ENCODE peak calls at places on chromosome 1, in ten cellular contexts. J is EL; C is A549; S is GM06990; M is RKO; Q is left cardiac atrium; T is brain pericyte; B is foreskin keratinocyte; Y is hypothalamus; P is stimulated activated CD4-positive, alpha-beta T cell treated with anti-CD3 and anti-CD28 coated beads, Interleukin-1b, Interleukin-23, amount 100 ng/mL, for 48 hours. N is an unnamed sample.

GRCh38 chr1:39116868-39117728 is 87.4 kb upstream of the MACF1 start:
- DNase-seq in C (no peak), B (no peak), Y (no peak), P (no peak), T (no peak), Q (no peak), S (no peak), J (peak), M (no peak), N (no peak)

GRCh38 chr1:166062695-166063094 is 104.1 kb downstream of the FAM78B start:
- DNase-seq in Y (no peak), T (no peak), B (no peak), C (no peak), M (no peak), S (no peak), Q (no peak), J (no peak), P (no peak), N (no peak)

GRCh38 chr1:23400324-23401110 is 24.0 kb downstream of the TCEA3 start:
- DNase-seq in B (no peak), T (no peak), Q (no peak), C (no peak), S (no peak), P (no peak), J (no peak), Y (no peak), M (no peak), N (no peak)

GRCh38 chr1:25080294-25081209 is 150.5 kb upstream of the RUNX3 start:
- DNase-seq in T (no peak), M (no peak), Q (no peak), P (no peak), Y (no peak), J (peak), C (no peak), B (no peak), S (no peak), N (no peak)

GRCh38 chr1:106924360-106924759 is 132.1 kb upstream of the PRMT6 start:
- DNase-seq in S (no peak), M (no peak), Q (no peak), B (no peak), P (no peak), T (no peak), J (peak), Y (no peak), C (no peak), N (no peak)

GRCh38 chr1:100292711-100293110 is 26.7 kb downstream of the RTCA start:
- DNase-seq in J (peak), Y (no peak), B (no peak), S (no peak), P (no peak), Q (no peak), M (no peak), C (no peak), T (no peak), N (no peak)

GRCh38 chr1:172627702-172628101 is 31.2 kb upstream of the FASLG start:
- DNase-seq in Q (no peak), C (no peak), S (peak), P (no peak), B (no peak), M (no peak), Y (no peak), T (no peak), J (no peak), N (no peak)

GRCh38 chr1:115067460-115067859 is 21.8 kb downstream of the TSPAN2 start:
- DNase-seq in Y (no peak), M (no peak), J (peak), S (no peak), P (no peak), Q (no peak), C (no peak), T (no peak), B (peak), N (no peak)

GRCh38 chr1:220701974-220702373 is 11.8 kb downstream of the C1orf115 start:
- DNase-seq in Y (no peak), Q (no peak), S (peak), T (no peak), P (no peak), M (no peak), J (no peak), C (no peak), B (no peak), N (no peak)

GRCh38 chr1:108815566-108815965 is 41.3 kb downstream of the AKNAD1 start:
- DNase-seq in Q (no peak), M (no peak), S (no peak), Y (no peak), C (no peak), B (no peak), T (no peak), P (no peak), J (no peak), N (no peak)

GRCh38 chr1:41383094-41383852 is 22.0 kb downstream of the FOXO6 start:
- DNase-seq in S (no peak), P (peak), M (no peak), B (peak), J (peak), Q (no peak), C (no peak), Y (no peak), T (no peak), N (no peak)

GRCh38 chr1:198701766-198702539 is 63.1 kb downstream of the PTPRC start:
- DNase-seq in S (no peak), T (no peak), J (no peak), B (no peak), Q (no peak), M (no peak), C (no peak), Y (no peak), P (no peak), N (no peak)

GRCh38 chr1:25641931-25642611 is 25.5 kb downstream of the MAN1C1 start:
- DNase-seq in P (no peak), J (peak), C (no peak), S (no peak), M (no peak), B (no peak), Y (no peak), Q (peak), T (peak), N (no peak)

GRCh38 chr1:197544553-197544952 is 230.7 kb downstream of the DENND1B start:
- DNase-seq in T (no peak), B (no peak), J (no peak), M (no peak), P (no peak), S (no peak), C (no peak), Y (no peak), Q (no peak), N (no peak)

GRCh38 chr1:145845514-145846161 is at the start of gene NUDT17:
- DNase-seq in M (peak), P (peak), B (no peak), Y (peak), J (peak), Q (peak), C (peak), T (no peak), S (peak), N (no peak)

GRCh38 chr1:42815938-42816599 is 853 bp upstream of the ERMAP start:
- DNase-seq in T (no peak), C (no peak), Y (no peak), Q (no peak), S (peak), P (no peak), M (peak), B (no peak), J (peak), N (no peak)

GRCh38 chr1:230079211-230079590 is 12.2 kb downstream of the GALNT2 start:
- DNase-seq in Q (no peak), T (no peak), C (no peak), S (no peak), Y (no peak), B (no peak), P (no peak), J (no peak), M (no peak), N (no peak)

GRCh38 chr1:17653728-17654351 is 101.3 kb upstream of the ACTL8 start:
- DNase-seq in Q (peak), S (no peak), J (peak), B (no peak), Y (peak), M (peak), T (no peak), C (peak), P (peak), N (no peak)